ENCODE peak calls at places on chromosome 3, in seven cellular contexts. X is NCI-H2171 treated with DMSO at 0.1 percent for 48 hours; M is CD8-positive, alpha-beta T cell; Y is stimulated activated naive CD4-positive, alpha-beta T cell; Q is mucosa of descending colon; J is glutamatergic neuron; F is heart right ventricle. K is an unnamed sample.

GRCh38 chr3:177362646-177363045 is 165.4 kb upstream of the TBL1XR1 start:
- DNase-seq in X (peak), M (no peak), Y (no peak), Q (peak), J (no peak), F (no peak), K (no peak)

GRCh38 chr3:138638641-138639040 is 30.1 kb downstream of the FAIM start:
- DNase-seq in X (no peak), M (no peak), Y (no peak), Q (no peak), J (no peak), F (no peak), K (no peak)

GRCh38 chr3:89246326-89246725 is 138.9 kb downstream of the EPHA3 start:
- DNase-seq in X (no peak), M (no peak), Y (no peak), Q (no peak), J (peak), F (no peak), K (no peak)

GRCh38 chr3:132344666-132345280 is 27.6 kb downstream of the ACP3 start:
- DNase-seq in X (no peak), M (no peak), Y (no peak), Q (no peak), J (no peak), F (no peak), K (no peak)

GRCh38 chr3:185733980-185734724 is 90.7 kb downstream of the IGF2BP2 start:
- DNase-seq in X (peak), M (no peak), Y (no peak), Q (peak), J (no peak), F (no peak), K (no peak)

GRCh38 chr3:197555281-197556261 is at the start of gene BDH1:
- DNase-seq in X (peak), M (peak), Y (peak), Q (peak), J (peak), F (peak), K (no peak)

GRCh38 chr3:133675631-133676335 is 14.0 kb upstream of the TOPBP1 start:
- DNase-seq in X (no peak), M (no peak), Y (no peak), Q (no peak), J (no peak), F (no peak), K (no peak)

GRCh38 chr3:188241072-188241471 is 87.1 kb downstream of the LPP start:
- DNase-seq in X (no peak), M (no peak), Y (no peak), Q (no peak), J (peak), F (peak), K (no peak)

GRCh38 chr3:24296441-24297205 is 198.0 kb downstream of the THRB start:
- DNase-seq in X (no peak), M (no peak), Y (no peak), Q (no peak), J (no peak), F (no peak), K (no peak)

K was measured in posterior vena cava.